ENCODE peak calls at places on chromosomes 6 and 20, in five cellular contexts. M is RWPE1; H is Calu3; K is heart left ventricle; C is CD8-positive, alpha-beta T cell. W is an unnamed sample.

GRCh38 chr6:35092362-35093117 is 48.6 kb downstream of the TCP11 start:
- DNase-seq in M (peak; percentile 8), H (no peak), K (no peak), C (no peak), W (no peak)

GRCh38 chr6:138297761-138298298 is 79.5 kb upstream of the PBOV1 start:
- DNase-seq in M (no peak), H (no peak), K (no peak), C (no peak), W (no peak)

GRCh38 chr6:142542704-142543233 is 241.0 kb downstream of the ADGRG6 start:
- DNase-seq in M (peak; percentile 34), H (no peak), K (peak; percentile 47), C (no peak), W (no peak)

GRCh38 chr6:56837322-56837894 is 117.5 kb upstream of the BEND6 start:
- DNase-seq in M (no peak), H (peak; percentile 43), K (no peak), C (no peak), W (no peak)

GRCh38 chr6:149130093-149130872 is 187.2 kb upstream of the TAB2 start:
- DNase-seq in M (no peak), H (no peak), K (no peak), C (no peak), W (no peak)

GRCh38 chr6:50925981-50926380 is 107.3 kb downstream of the TFAP2B start:
- DNase-seq in M (no peak), H (no peak), K (no peak), C (no peak), W (no peak)

GRCh38 chr20:4130404-4131189 is 115.2 kb upstream of the RNF24 start:
- DNase-seq in M (peak; percentile 53), H (peak; percentile 57), K (no peak), C (no peak), W (no peak)

GRCh38 chr6:79803917-79804316 is 143.4 kb downstream of the ELOVL4 start:
- DNase-seq in M (no peak), H (no peak), K (no peak), C (no peak), W (no peak)

GRCh38 chr6:1482381-1483166 is 93.2 kb downstream of the FOXF2 start:
- DNase-seq in M (peak; percentile 34), H (no peak), K (no peak), C (no peak), W (peak; percentile 47)

GRCh38 chr20:3038454-3038853 is 5.0 kb upstream of the GNRH2 start:
- DNase-seq in M (no peak), H (no peak), K (no peak), C (no peak), W (no peak)

GRCh38 chr6:92126088-92126487 is 1293.3 kb downstream of the EPHA7 start:
- DNase-seq in M (peak; percentile 76), H (peak; percentile 4), K (no peak), C (no peak), W (no peak)

GRCh38 chr20:19828233-19828632 is 70.2 kb downstream of the RIN2 start:
- DNase-seq in M (peak; percentile 59), H (no peak), K (no peak), C (no peak), W (peak; percentile 75)

GRCh38 chr6:150043096-150043495 is 17.8 kb upstream of the RAET1L start:
- DNase-seq in M (no peak), H (no peak), K (no peak), C (no peak), W (no peak)

GRCh38 chr6:2245954-2246863 is 804 bp upstream of the GMDS start:
- DNase-seq in M (peak; percentile 84), H (peak; percentile 87), K (peak; percentile 66), C (peak; percentile 39), W (peak; percentile 37)

GRCh38 chr6:107280791-107281190 is 165.5 kb upstream of the BEND3 start:
- DNase-seq in M (no peak), H (no peak), K (no peak), C (no peak), W (no peak)
- TF ChIP-seq CTCF in M (no peak), H (no peak), K (no peak), C (no peak), W (no peak)

DNA sequence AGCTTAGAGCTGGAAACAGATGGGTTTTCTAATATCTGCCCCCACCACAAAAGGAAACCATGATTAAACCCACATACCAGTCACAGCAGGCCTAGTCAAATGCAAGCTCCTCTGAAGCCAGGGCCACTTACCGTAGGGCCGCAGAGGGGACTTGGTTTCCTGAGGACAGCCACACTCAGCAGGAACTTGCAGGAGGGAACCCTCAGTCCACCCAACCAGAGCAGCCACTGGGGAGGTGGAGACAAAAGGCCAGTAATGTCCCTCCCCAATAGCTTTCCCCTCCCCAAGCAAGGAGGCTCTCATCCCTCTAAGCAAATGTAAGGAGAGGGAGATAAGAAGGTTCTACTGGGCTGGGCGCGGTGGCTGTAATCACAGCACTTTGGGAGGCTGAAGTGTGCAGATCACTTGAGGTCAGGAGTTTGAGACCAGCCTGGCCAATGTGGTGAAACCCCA is 384.4 kb upstream of the JARID2 start:
- DNase-seq in M (no peak), H (no peak), K (no peak), C (no peak), W (no peak)
- TF ChIP-seq CTCF in M (no peak), H (no peak), K (no peak), C (no peak), W (no peak)

GRCh38 chr20:17966432-17967312 is 1.9 kb downstream of the SNX5 start:
- DNase-seq in M (no peak), H (no peak), K (no peak), C (no peak), W (peak; percentile 45)
- TF ChIP-seq CTCF in M (no peak), H (no peak), K (no peak), C (no peak), W (peak; percentile 15)

GRCh38 chr6:156991971-156992370 is 214.8 kb downstream of the ARID1B start:
- DNase-seq in M (no peak), H (no peak), K (no peak), C (no peak), W (no peak)
- TF ChIP-seq CTCF in M (no peak), H (no peak), K (no peak), C (no peak), W (no peak)

DNA sequence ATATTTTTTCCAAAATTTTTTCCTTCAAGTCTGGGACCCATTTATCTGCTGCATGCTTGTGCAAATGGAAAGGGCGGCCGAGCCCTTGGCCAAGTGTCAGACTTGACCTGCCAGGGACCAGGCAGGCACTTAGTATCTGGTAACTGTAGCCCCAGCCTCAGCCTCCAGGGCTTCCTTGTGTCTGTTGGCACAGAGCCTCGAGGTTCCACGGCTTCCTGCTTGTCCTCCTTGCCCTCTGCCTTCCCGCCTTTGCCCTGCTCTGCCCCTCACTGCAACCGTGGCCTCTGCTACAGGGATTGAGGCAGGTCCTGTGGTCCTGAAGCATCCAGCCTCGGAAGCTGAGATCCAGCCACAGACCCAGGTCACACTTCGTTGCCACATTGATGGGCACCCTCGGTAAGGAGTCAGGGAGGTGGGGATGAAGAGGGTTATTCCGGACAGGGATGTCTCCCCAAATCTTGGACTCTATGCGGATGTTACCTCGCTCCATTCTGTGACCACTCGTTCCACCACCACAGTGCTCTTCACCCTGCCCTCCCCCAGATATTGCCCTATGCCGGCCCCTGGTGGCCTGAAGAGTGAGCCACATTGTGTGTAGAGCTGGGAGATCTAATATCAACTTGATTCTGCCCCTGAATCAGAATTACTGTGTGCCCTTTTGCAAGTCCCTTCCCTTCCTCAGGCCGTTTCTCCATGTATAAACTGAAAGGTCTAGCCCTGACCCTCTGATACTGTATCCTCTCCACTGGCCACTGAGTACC is 41.5 kb upstream of the SRF start:
- DNase-seq in M (peak; percentile 58), H (peak; percentile 72), K (peak; percentile 50), C (no peak), W (peak; percentile 57)
- TF ChIP-seq CTCF in M (peak; percentile 42), H (peak; percentile 73), K (peak; percentile 26), C (no peak), W (peak; percentile 45)

DNA sequence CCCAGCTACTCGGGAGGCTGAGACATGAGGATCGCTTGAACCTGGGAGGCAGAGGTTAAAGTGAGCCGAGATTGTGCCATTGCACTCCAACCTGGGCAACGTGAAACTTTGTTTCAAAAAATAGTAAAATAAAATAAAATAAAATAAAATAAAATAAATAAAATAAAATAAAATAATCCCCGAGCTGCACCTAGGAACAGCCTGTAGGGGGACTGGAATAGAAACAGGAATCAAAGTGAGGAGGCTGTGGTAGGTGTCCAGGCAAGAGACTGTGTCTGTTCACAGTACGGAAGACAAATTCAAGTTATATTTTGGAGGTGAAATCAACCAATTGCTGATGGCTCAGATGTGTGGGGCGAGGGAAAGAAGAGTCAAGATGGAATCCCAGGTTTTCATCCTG is 86.2 kb downstream of the KCNB1 start:
- DNase-seq in M (no peak), H (no peak), K (no peak), C (no peak), W (no peak)
- TF ChIP-seq CTCF in M (no peak), H (no peak), K (no peak), C (no peak), W (no peak)

GRCh38 chr6:44245391-44245911 is 1.4 kb upstream of the HSP90AB1 start:
- DNase-seq in M (no peak), H (no peak), K (no peak), C (no peak), W (no peak)

GRCh38 chr6:44247338-44248302 is 719 bp downstream of the HSP90AB1 start:
- DNase-seq in M (no peak), H (peak; percentile 85), K (peak; percentile 83), C (peak; percentile 89), W (no peak)

GRCh38 chr6:44245912-44246662 is 814 bp upstream of the HSP90AB1 start:
- DNase-seq in M (peak; percentile 75), H (peak; percentile 97), K (peak; percentile 94), C (peak; percentile 78), W (peak; percentile 88)

GRCh38 chr6:44248579-44248978 is 1.7 kb downstream of the HSP90AB1 start:
- DNase-seq in M (no peak), H (no peak), K (no peak), C (no peak), W (no peak)

DNA sequence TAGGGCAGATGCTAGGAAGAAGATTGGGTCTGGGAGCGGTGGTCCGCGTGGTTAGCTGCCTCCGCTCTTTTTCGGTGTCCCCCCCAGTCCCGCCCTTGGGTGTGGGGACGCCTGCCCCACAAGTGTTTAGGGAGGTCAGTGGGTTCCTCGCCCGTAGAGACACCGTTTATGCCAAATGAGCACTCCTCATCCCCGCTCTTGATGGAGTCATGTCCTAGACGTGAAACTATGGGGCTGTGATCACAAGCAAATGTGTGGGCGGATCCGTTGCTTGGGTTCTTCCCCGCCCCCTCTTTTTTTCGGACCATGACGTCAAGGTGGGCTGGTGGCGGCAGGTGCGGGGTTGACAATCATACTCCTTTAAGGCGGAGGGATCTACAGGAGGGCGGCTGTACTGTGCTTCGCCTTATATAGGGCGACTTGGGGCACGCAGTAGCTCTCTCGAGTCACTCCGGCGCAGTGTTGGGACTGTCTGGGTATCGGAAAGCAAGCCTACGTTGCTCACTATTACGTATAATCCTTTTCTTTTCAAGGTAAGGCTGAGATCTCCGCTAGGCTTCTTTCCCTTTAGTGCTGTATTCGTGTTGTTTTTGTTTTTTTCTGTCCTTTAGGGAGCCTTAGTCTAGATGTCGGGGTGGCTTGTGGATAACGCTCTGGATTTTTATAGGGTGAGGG is at the start of gene HSP90AB1:
- DNase-seq in M (peak; percentile 98), H (peak; percentile 98), K (peak; percentile 97), C (peak; percentile 93), W (peak; percentile 98)
- TF ChIP-seq CTCF in M (no peak), H (no peak), K (no peak), C (no peak), W (no peak)

W was measured in GM13977.